ENCODE peak calls at places on chromosomes 2 and 18, in ten cellular contexts. D is Peyer's patch, G is IMR-90, Z is right cardiac atrium, Q is OCI-LY7, F is astrocyte of the spinal cord, O is HCT116, P is cardiac fibroblast, L is neuronal stem cell, J is kidney. W is an unnamed sample.

GRCh38 chr2:109638807-109639206 is 24.6 kb downstream of the SOWAHC start:
- DNase-seq in J (no peak), P (peak; percentile 61), Q (no peak), D (no peak), G (no peak), L (no peak), Z (no peak), F (peak; percentile 51), O (no peak), W (no peak)

GRCh38 chr18:55219059-55219458 is 259.8 kb upstream of the CCDC68 start:
- DNase-seq in Z (no peak), G (no peak), F (no peak), Q (no peak), L (no peak), O (no peak), J (no peak), D (no peak), P (no peak), W (no peak)

GRCh38 chr2:8628179-8628869 is 53.5 kb upstream of the ID2 start:
- DNase-seq in F (no peak), O (peak; percentile 75), Q (peak; percentile 78), G (peak; percentile 8), J (peak; percentile 66), P (no peak), L (no peak), Z (no peak), D (peak; percentile 54), W (no peak)

GRCh38 chr2:11827547-11827946 is 81.1 kb downstream of the LPIN1 start:
- DNase-seq in P (no peak), F (no peak), Q (no peak), D (no peak), Z (no peak), G (no peak), L (no peak), O (no peak), J (no peak), W (no peak)

GRCh38 chr2:150710916-150711315 is 223.4 kb upstream of the RND3 start:
- DNase-seq in G (no peak), L (no peak), Q (no peak), Z (no peak), O (no peak), P (no peak), J (no peak), F (no peak), D (no peak), W (no peak)

GRCh38 chr18:10085405-10085804 is 171.6 kb downstream of the VAPA start:
- DNase-seq in P (no peak), D (no peak), J (no peak), Q (no peak), F (peak; percentile 42), Z (no peak), O (no peak), L (no peak), G (peak; percentile 38), W (no peak)

GRCh38 chr2:74740395-74741075 is 86.5 kb downstream of the SEMA4F start:
- DNase-seq in Q (no peak), D (peak; percentile 78), P (peak; percentile 96), J (peak; percentile 70), Z (peak; percentile 51), G (peak; percentile 96), L (no peak), F (peak; percentile 86), O (peak; percentile 95), W (no peak)

GRCh38 chr2:162382283-162382682 is 38.4 kb downstream of the GCA start:
- DNase-seq in Q (no peak), J (no peak), L (no peak), D (no peak), O (no peak), G (no peak), F (peak; percentile 41), P (no peak), Z (no peak), W (no peak)

GRCh38 chr2:72744049-72744448 is 81.8 kb downstream of the EXOC6B start:
- DNase-seq in F (peak; percentile 22), O (no peak), Q (no peak), P (peak; percentile 79), G (peak; percentile 67), D (no peak), J (no peak), Z (no peak), L (no peak), W (no peak)

GRCh38 chr2:24360050-24360962 is at the start of gene ITSN2:
- DNase-seq in L (peak; percentile 67), F (peak; percentile 57), P (peak; percentile 67), D (peak; percentile 92), J (peak; percentile 95), Z (peak; percentile 86), Q (peak; percentile 84), G (peak; percentile 49), O (peak; percentile 48), W (peak; percentile 93)

GRCh38 chr2:58715344-58715743 is 474.2 kb upstream of the FANCL start:
- DNase-seq in G (no peak), O (no peak), L (no peak), J (no peak), D (no peak), Z (no peak), Q (no peak), P (no peak), F (no peak), W (no peak)

GRCh38 chr2:232438051-232438450 is 17.9 kb upstream of the ALPI start:
- DNase-seq in F (no peak), L (no peak), Q (no peak), P (no peak), O (no peak), Z (no peak), G (no peak), J (peak; percentile 41), D (no peak), W (no peak)
- H3K4me3 ChIP-seq in F (no peak overlapping the region), L (no peak overlapping the region), Q (no peak overlapping the region), P (no peak overlapping the region), O (no peak overlapping the region), Z (no peak overlapping the region), G (no peak overlapping the region), J (no peak overlapping the region), D (no peak overlapping the region), W (no peak overlapping the region)

DNA sequence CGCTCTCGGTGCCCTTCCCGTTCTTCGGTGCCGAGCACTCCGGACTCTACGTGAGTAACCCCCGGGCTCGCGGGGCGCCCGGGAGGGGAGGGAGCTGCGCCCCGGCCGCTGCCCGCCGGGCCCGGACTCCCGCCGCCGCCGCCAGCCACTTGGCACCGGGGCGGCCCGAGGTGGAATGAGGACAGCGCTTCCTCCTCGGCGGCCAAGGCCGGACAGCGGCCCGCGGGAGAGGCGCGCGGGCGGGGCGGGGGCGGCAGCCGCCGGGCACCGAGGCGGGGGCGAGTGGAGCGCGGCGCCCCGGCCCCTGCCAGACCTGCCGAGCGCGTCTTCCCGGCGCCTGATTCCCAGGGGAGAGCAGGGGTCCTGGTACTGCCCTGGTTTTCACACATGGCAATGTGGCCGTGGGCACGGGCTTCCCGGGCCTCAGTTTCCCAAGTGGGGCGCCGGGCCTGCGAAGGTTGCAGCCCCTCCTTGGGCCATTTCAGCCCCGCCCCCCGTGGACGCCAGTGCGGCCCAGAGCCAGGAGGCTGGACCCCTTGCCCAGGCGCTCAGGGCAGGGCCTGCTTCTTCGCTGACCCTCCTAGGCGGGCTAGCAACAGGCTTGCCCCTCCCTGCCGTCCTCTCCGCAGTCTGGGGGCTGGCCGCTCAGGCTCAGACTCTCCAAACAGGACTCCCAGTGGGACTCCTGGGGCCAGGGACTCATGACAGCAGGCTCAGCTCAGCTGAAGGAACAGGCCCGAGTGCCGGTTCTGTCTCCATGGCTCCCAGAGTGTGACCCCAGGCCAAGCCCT is 778 bp downstream of the SNED1 start:
- DNase-seq in Z (no peak), D (peak; percentile 52), G (no peak), O (no peak), J (peak; percentile 86), P (no peak), Q (no peak), F (no peak), L (no peak), W (no peak)
- H3K4me3 ChIP-seq in Z (peak overlapping the region; percentile 73), D (peak overlapping the region; percentile 50), G (peak overlapping the region; percentile 55), O (peak overlapping the region; percentile 66), J (peak overlapping the region; percentile 42), P (peak overlapping the region; percentile 72), Q (no peak overlapping the region), F (peak overlapping the region; percentile 65), L (peak overlapping the region; percentile 15), W (no peak overlapping the region)

DNA sequence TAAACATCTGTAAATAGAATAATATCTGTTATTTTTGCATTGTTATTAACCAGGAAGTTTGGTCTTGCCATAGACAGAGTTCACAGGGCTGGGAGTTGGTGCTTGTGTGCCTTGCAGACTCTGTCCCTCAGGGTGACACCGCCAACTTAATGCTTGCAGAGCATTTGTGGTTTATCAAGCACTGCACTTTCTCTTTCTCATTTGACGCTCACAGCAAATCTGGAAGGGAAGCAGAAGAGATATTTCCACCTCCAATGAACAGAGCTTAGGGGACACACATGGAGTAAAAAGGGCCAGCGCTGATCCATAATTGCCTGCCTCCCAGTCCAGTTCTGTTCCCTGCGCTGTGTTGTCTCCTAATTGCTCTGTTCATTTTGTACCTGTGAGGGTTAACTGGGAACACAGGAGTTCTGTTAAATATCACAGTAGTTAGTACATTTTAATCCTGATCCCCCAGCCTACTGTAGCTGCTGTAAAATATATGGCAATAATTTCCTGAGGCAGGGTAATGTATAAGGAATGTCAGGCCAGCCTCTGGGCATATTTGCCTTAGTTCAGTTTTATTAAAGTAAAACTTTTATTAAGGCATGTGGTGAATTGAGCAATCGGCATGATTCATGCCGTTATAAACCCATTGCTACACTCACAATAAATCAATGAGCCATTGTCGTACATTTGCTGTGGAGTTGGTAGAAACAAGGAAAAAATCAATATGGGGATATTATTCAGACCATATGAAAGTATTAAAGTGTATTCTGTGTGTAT is 182.5 kb upstream of the OSR1 start:
- DNase-seq in J (no peak), L (no peak), D (no peak), F (peak; percentile 86), G (peak; percentile 91), Q (no peak), P (peak; percentile 91), Z (no peak), O (peak; percentile 56), W (no peak)
- H3K4me3 ChIP-seq in J (no peak overlapping the region), L (no peak overlapping the region), D (no peak overlapping the region), F (no peak overlapping the region), G (no peak overlapping the region), Q (no peak overlapping the region), P (no peak overlapping the region), Z (no peak overlapping the region), O (peak overlapping the region; percentile 15), W (no peak overlapping the region)

GRCh38 chr2:42051168-42052125 is 3.6 kb downstream of the PKDCC start:
- DNase-seq in D (no peak), J (peak; percentile 57), O (no peak), Z (no peak), G (no peak), Q (no peak), F (no peak), L (no peak), P (no peak), W (no peak)

GRCh38 chr2:42052702-42053481 is 5.1 kb downstream of the PKDCC start:
- DNase-seq in P (peak; percentile 46), Q (no peak), L (no peak), D (peak; percentile 65), G (peak; percentile 67), J (peak; percentile 93), F (peak; percentile 52), O (no peak), Z (peak; percentile 51), W (no peak)

GRCh38 chr2:42049411-42050349 is 1.9 kb downstream of the PKDCC start:
- DNase-seq in J (peak; percentile 76), F (no peak), L (no peak), G (no peak), P (no peak), O (no peak), Z (no peak), Q (no peak), D (peak; percentile 55), W (no peak)

GRCh38 chr2:42048318-42049251 is 764 bp downstream of the PKDCC start:
- DNase-seq in Q (no peak), D (peak; percentile 69), L (no peak), G (peak; percentile 45), J (peak; percentile 81), O (no peak), P (peak; percentile 25), Z (peak; percentile 37), F (no peak), W (no peak)

GRCh38 chr2:42050350-42051167 is 2.7 kb downstream of the PKDCC start:
- DNase-seq in D (no peak), L (no peak), Z (no peak), Q (no peak), J (peak; percentile 22), G (no peak), O (no peak), F (no peak), P (no peak), W (no peak)
- H3K4me3 ChIP-seq in D (peak overlapping the region; percentile 12), L (peak overlapping the region; percentile 87), Z (peak overlapping the region; percentile 94), Q (no peak overlapping the region), J (peak overlapping the region; percentile 89), G (peak overlapping the region; percentile 94), O (no peak overlapping the region), F (peak overlapping the region; percentile 73), P (no peak overlapping the region), W (no peak overlapping the region)

W was measured in Karpas-422.